ENCODE peak calls at places on chromosome 7, in ten cellular contexts. J is EL, Q is KBM-7, O is GM04504, W is Ammon's horn, R is progenitor cell of endocrine pancreas, A is stomach, Z is memory B cell, H is left ventricle myocardium inferior, E is Caki2. U is an unnamed sample.

GRCh38 chr7:92723978-92724377 is 112.4 kb downstream of the CDK6 start:
- DNase-seq in W (no peak), J (no peak), A (no peak), Z (no peak), R (no peak), Q (no peak), E (no peak), O (no peak), H (no peak), U (no peak)

GRCh38 chr7:91249506-91250233 is 14.6 kb upstream of the FZD1 start:
- DNase-seq in E (peak; percentile 29), Z (no peak), J (peak; percentile 82), Q (no peak), R (no peak), A (no peak), H (no peak), O (no peak), W (no peak), U (peak; percentile 83)

GRCh38 chr7:121604627-121605296 is 208.7 kb upstream of the FAM3C start:
- DNase-seq in Q (no peak), O (no peak), A (no peak), H (no peak), W (no peak), R (no peak), Z (no peak), E (no peak), J (no peak), U (peak; percentile 57)

GRCh38 chr7:72446566-72447462 is 34.7 kb upstream of the CALN1 start:
- DNase-seq in Q (no peak), J (no peak), Z (no peak), R (no peak), H (no peak), A (no peak), W (peak; percentile 24), O (no peak), E (no peak), U (no peak)

GRCh38 chr7:1779445-1779844 is 109.4 kb downstream of the ELFN1 start:
- DNase-seq in Z (no peak), R (no peak), J (no peak), Q (no peak), H (no peak), W (no peak), E (no peak), O (no peak), A (peak; percentile 20), U (no peak)

GRCh38 chr7:100693312-100694195 is 496 bp downstream of the GIGYF1 start:
- DNase-seq in Z (no peak), W (peak; percentile 4), E (no peak), J (no peak), H (no peak), O (no peak), R (no peak), Q (no peak), A (no peak), U (no peak)

GRCh38 chr7:101200862-101201599 is at the start of gene MOGAT3:
- DNase-seq in J (no peak), W (no peak), A (no peak), E (no peak), Q (no peak), H (no peak), O (no peak), R (no peak), Z (no peak), U (no peak)

GRCh38 chr7:110177463-110177862 is 913.5 kb upstream of the LRRN3 start:
- DNase-seq in Z (no peak), Q (no peak), W (no peak), R (no peak), J (no peak), O (no peak), H (no peak), A (no peak), E (no peak), U (no peak)

GRCh38 chr7:157140118-157140905 is 1.6 kb downstream of the UBE3C start:
- DNase-seq in R (no peak), H (no peak), A (no peak), W (no peak), O (no peak), Z (no peak), E (no peak), Q (peak; percentile 72), J (no peak), U (no peak)

GRCh38 chr7:95396136-95397032 is at the start of gene PON3:
- DNase-seq in Q (no peak), E (no peak), O (no peak), A (peak; percentile 27), J (peak; percentile 9), W (no peak), Z (peak; percentile 4), R (no peak), H (no peak), U (no peak)

GRCh38 chr7:34995757-34996156 is 41.5 kb downstream of the DPY19L1 start:
- DNase-seq in J (no peak), H (no peak), W (no peak), R (no peak), A (no peak), O (no peak), Z (no peak), Q (no peak), E (no peak), U (no peak)

GRCh38 chr7:106344861-106345260 is 60.1 kb upstream of the NAMPT start:
- DNase-seq in Z (no peak), R (no peak), A (no peak), E (no peak), H (no peak), O (no peak), W (peak; percentile 10), Q (peak; percentile 76), J (peak; percentile 62), U (peak; percentile 88)